ENCODE peak calls at places on chromosomes 12 and 14, in six cellular contexts. T is ELR; C is HCEC 1CT; E is GOT3; L is stimulated activated CD4-positive, alpha-beta T cell treated with anti-CD3 and anti-CD28 coated beads, TNF-alpha, amount 100 ng/mL, for 1 hour; A is CD8-positive, alpha-beta T cell. K is an unnamed sample.

GRCh38 chr12:51907083-51907863 is at the start of gene ACVRL1:
- DNase-seq in T (no peak), C (no peak), E (no peak), L (no peak), A (no peak), K (no peak)

GRCh38 chr12:77382096-77382742 is 316.9 kb upstream of the E2F7 start:
- DNase-seq in T (no peak), C (peak), E (no peak), L (no peak), A (no peak), K (no peak)

GRCh38 chr14:92633724-92634123 is 114.7 kb downstream of the LGMN start:
- DNase-seq in T (no peak), C (peak), E (no peak), L (no peak), A (no peak), K (no peak)

GRCh38 chr12:71865166-71865713 is 25.7 kb downstream of the TBC1D15 start:
- DNase-seq in T (peak), C (peak), E (peak), L (no peak), A (no peak), K (no peak)

GRCh38 chr12:116599285-116600122 is 40.3 kb downstream of the MAP1LC3B2 start:
- DNase-seq in T (peak), C (peak), E (peak), L (peak), A (peak), K (no peak)

GRCh38 chr14:98711453-98711852 is 560.5 kb downstream of the BCL11B start:
- DNase-seq in T (no peak), C (no peak), E (no peak), L (no peak), A (no peak), K (no peak)

GRCh38 chr12:124393831-124394230 is 98.9 kb downstream of the RFLNA start:
- DNase-seq in T (no peak), C (no peak), E (no peak), L (no peak), A (no peak), K (no peak)

GRCh38 chr12:78101946-78102635 is 271.4 kb downstream of the NAV3 start:
- DNase-seq in T (peak), C (no peak), E (no peak), L (no peak), A (no peak), K (no peak)

GRCh38 chr14:22848391-22849164 is 12.2 kb downstream of the MMP14 start:
- DNase-seq in T (peak), C (peak), E (no peak), L (no peak), A (no peak), K (no peak)

GRCh38 chr14:46139668-46140067 is 511.9 kb downstream of the RPL10L start:
- DNase-seq in T (no peak), C (no peak), E (no peak), L (no peak), A (no peak), K (no peak)

GRCh38 chr12:126224032-126224431 is 1158.8 kb downstream of the AACS start:
- DNase-seq in T (no peak), C (no peak), E (no peak), L (no peak), A (no peak), K (no peak)

GRCh38 chr12:3129301-3130052 is 52.3 kb downstream of the TSPAN9 start:
- DNase-seq in T (peak), C (peak), E (no peak), L (no peak), A (no peak), K (no peak)

GRCh38 chr14:63454863-63455622 is 88.1 kb downstream of the PPP2R5E start:
- DNase-seq in T (peak), C (peak), E (no peak), L (no peak), A (no peak), K (no peak)

GRCh38 chr12:9363145-9363544 is 154.9 kb upstream of the PZP start:
- DNase-seq in T (peak), C (no peak), E (no peak), L (no peak), A (no peak), K (no peak)

GRCh38 chr12:70692681-70693288 is 55.6 kb upstream of the PTPRB start:
- DNase-seq in T (peak), C (peak), E (no peak), L (no peak), A (no peak), K (peak)